ENCODE peak calls at places on chromosome 11, in six cellular contexts. I is IMR-90, N is H1, U is mesendoderm, D is mesenchymal stem cell, O is trophoblast cell. H is an unnamed sample.

GRCh38 chr11:33598426-33599069 is 102.1 kb downstream of the C11orf91 start:
- DNase-seq in I (no peak), N (no peak), U (peak; percentile 53), D (no peak), O (no peak), H (peak; percentile 29)

GRCh38 chr11:70467196-70468085 is 69.1 kb downstream of the CTTN start:
- DNase-seq in I (peak; percentile 39), N (no peak), U (peak; percentile 47), D (peak; percentile 49), O (peak; percentile 47), H (peak; percentile 56)

GRCh38 chr11:79561496-79561895 is 120.7 kb upstream of the TENM4 start:
- DNase-seq in I (no peak), N (no peak), U (no peak), D (no peak), O (peak; percentile 53), H (no peak)

GRCh38 chr11:84642500-84642899 is 984.6 kb downstream of the DLG2 start:
- DNase-seq in I (no peak), N (no peak), U (peak; percentile 2), D (no peak), O (no peak), H (no peak)

GRCh38 chr11:4672470-4672869 is 25.2 kb downstream of the OR51E2 start:
- DNase-seq in I (peak; percentile 52), N (no peak), U (peak; percentile 12), D (no peak), O (no peak), H (no peak)

GRCh38 chr11:68045900-68046299 is 7.1 kb downstream of the TCIRG1 start:
- DNase-seq in I (no peak), N (no peak), U (no peak), D (no peak), O (no peak), H (no peak)

GRCh38 chr11:120022617-120023016 is 115.3 kb downstream of the TRIM29 start:
- DNase-seq in I (no peak), N (no peak), U (no peak), D (no peak), O (no peak), H (no peak)

GRCh38 chr11:97022942-97023341 is 633.1 kb downstream of the JRKL start:
- DNase-seq in I (no peak), N (no peak), U (no peak), D (no peak), O (no peak), H (no peak)

GRCh38 chr11:69689484-69690319 is 14.1 kb downstream of the FGF19 start:
- DNase-seq in I (no peak), N (no peak), U (no peak), D (no peak), O (no peak), H (no peak)

GRCh38 chr11:1714908-1715885 is 18.2 kb downstream of the KRTAP5-6 start:
- DNase-seq in I (no peak), N (no peak), U (no peak), D (no peak), O (no peak), H (no peak)

GRCh38 chr11:111905391-111905790 is 6.2 kb downstream of the CRYAB start:
- DNase-seq in I (peak; percentile 22), N (no peak), U (no peak), D (no peak), O (no peak), H (no peak)

GRCh38 chr11:112316971-112317370 is 56.3 kb upstream of the PLET1 start:
- DNase-seq in I (peak; percentile 30), N (no peak), U (no peak), D (peak; percentile 9), O (no peak), H (no peak)

GRCh38 chr11:76152086-76152658 is 54.1 kb downstream of the WNT11 start:
- DNase-seq in I (peak; percentile 65), N (peak; percentile 65), U (peak; percentile 90), D (peak; percentile 76), O (peak; percentile 94), H (peak; percentile 69)

GRCh38 chr11:46574656-46575055 is 19.2 kb downstream of the AMBRA1 start:
- DNase-seq in I (no peak), N (no peak), U (no peak), D (no peak), O (no peak), H (no peak)

GRCh38 chr11:46565248-46565835 is 28.5 kb downstream of the AMBRA1 start:
- DNase-seq in I (no peak), N (no peak), U (no peak), D (no peak), O (no peak), H (no peak)

GRCh38 chr11:46570790-46571398 is 22.9 kb downstream of the AMBRA1 start:
- DNase-seq in I (no peak), N (no peak), U (no peak), D (no peak), O (no peak), H (no peak)
- H3K79me1 ChIP-seq in I (peaks cover 57% of the 10 kb centered on the region), N (no peaks in the 10 kb centered on the region), U (peaks cover 8% of the 10 kb centered on the region), D (peaks cover 22% of the 10 kb centered on the region), O (no peaks in the 10 kb centered on the region), H (peaks cover 5% of the 10 kb centered on the region)

DNA sequence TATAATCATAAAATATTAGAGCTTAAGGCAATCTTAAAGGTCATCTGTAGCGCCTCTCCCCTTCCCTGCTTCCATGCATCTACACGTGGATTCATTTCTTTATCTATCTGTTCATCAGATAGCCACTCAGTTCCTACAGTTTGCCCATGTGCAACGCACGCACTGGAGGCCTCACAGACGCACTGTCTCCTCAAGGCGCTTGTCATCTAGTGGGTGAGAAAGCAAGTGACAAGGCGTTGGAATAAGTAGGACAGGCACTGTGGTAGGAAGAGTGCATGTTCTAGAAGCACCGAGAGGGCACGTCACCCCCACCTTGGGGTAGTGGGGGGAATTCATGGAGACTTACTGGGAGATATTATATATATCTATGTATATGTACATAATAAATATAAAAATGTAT is 20.8 kb upstream of the JAM3 start:
- DNase-seq in I (no peak), N (no peak), U (no peak), D (no peak), O (no peak), H (no peak)
- H3K4me3 ChIP-seq in I (no peak overlapping the region), N (no peak overlapping the region), U (no peak overlapping the region), D (peak overlapping the region; percentile 31), O (no peak overlapping the region), H (no peak overlapping the region)

GRCh38 chr11:95939091-95939490 is 15.2 kb upstream of the MTMR2 start:
- DNase-seq in I (peak; percentile 35), N (no peak), U (no peak), D (no peak), O (no peak), H (no peak)
- H3K79me1 ChIP-seq in I (no peaks in the 10 kb centered on the region), N (no peaks in the 10 kb centered on the region), U (no peaks in the 10 kb centered on the region), D (no peaks in the 10 kb centered on the region), O (no peaks in the 10 kb centered on the region), H (no peaks in the 10 kb centered on the region)

GRCh38 chr11:118895093-118896039 is 11.7 kb downstream of the CXCR5 start:
- DNase-seq in I (no peak), N (no peak), U (no peak), D (peak; percentile 13), O (no peak), H (no peak)

GRCh38 chr11:118898400-118899295 is 15.0 kb downstream of the CXCR5 start:
- DNase-seq in I (no peak), N (no peak), U (no peak), D (no peak), O (no peak), H (no peak)

GRCh38 chr11:118897721-118898310 is 14.1 kb downstream of the CXCR5 start:
- DNase-seq in I (no peak), N (no peak), U (peak; percentile 36), D (no peak), O (no peak), H (no peak)

GRCh38 chr11:118896921-118897591 is 13.4 kb downstream of the CXCR5 start:
- DNase-seq in I (no peak), N (no peak), U (no peak), D (no peak), O (no peak), H (no peak)

DNA sequence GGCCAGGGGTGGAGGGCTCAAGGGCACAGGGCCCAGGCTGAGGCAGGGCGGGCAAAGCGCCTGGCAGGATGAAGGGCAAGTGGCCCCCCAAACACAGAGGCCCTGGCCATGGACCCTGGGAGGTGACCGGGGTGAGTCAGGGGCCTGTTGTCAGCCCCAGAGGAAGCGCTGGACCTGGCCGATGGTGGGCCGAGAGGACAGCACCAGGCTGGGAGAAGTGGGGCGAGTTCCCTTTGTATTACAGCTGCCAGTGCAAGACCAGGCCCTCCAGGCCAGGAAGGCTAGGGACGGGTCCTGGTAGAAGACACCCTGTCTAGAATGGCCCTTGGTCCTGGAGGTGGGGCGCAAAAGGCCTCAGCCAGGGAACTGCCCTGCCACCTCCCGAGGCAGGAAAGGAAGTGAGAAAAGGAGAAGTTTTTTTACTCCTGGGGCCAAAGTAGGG is 12.8 kb downstream of the CXCR5 start:
- DNase-seq in I (no peak), N (no peak), U (peak; percentile 26), D (no peak), O (no peak), H (no peak)
- H3K4me3 ChIP-seq in I (no peak overlapping the region), N (no peak overlapping the region), U (no peak overlapping the region), D (no peak overlapping the region), O (no peak overlapping the region), H (no peak overlapping the region)

GRCh38 chr11:85737738-85738137 is 51.7 kb upstream of the CCDC89 start:
- DNase-seq in I (no peak), N (no peak), U (peak; percentile 36), D (no peak), O (no peak), H (no peak)

GRCh38 chr11:85736121-85736520 is 50.1 kb upstream of the CCDC89 start:
- DNase-seq in I (no peak), N (no peak), U (peak; percentile 45), D (no peak), O (no peak), H (no peak)

DNA sequence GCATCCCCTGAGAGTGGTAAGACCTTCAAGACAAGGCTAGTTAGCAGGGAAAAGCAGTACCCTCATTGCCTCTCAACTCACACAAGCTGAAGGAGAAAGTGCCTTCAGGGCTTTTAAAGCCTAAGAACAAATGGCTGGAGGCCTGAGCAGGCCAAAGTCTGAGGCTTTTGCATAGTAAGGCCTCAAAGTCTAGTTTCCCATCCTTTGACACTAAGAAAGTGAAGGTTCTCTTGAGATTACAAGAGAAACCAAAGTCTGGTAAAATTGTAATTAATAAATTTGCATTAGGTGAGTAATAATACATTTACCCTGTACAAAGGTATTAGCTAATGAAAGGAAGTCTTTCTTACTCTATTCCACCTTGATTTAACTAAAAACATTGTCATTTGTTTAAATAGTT is 47.0 kb upstream of the CCDC89 start:
- DNase-seq in I (no peak), N (no peak), U (no peak), D (no peak), O (no peak), H (no peak)
- H3K79me1 ChIP-seq in I (no peaks in the 10 kb centered on the region), N (no peaks in the 10 kb centered on the region), U (no peaks in the 10 kb centered on the region), D (no peaks in the 10 kb centered on the region), O (no peaks in the 10 kb centered on the region), H (no peaks in the 10 kb centered on the region)